ENCODE peak calls at places on chromosome 7, in nine cellular contexts. R, O, T, Q, L, K, N, V and A are unnamed samples.

GRCh38 chr7:83550100-83550499 is 98.8 kb downstream of the SEMA3E start:
- DNase-seq in K (no peak), R (no peak), L (peak; percentile 76), O (no peak), Q (peak; percentile 4), V (no peak), N (no peak), T (peak; percentile 52), A (peak; percentile 22)

GRCh38 chr7:111784971-111785575 is 222.8 kb upstream of the IMMP2L start:
- DNase-seq in K (no peak), N (no peak), L (no peak), O (no peak), T (no peak), V (no peak), Q (no peak), R (peak; percentile 40), A (no peak)

GRCh38 chr7:86025807-86026206 is 617.9 kb upstream of the GRM3 start:
- DNase-seq in K (no peak), N (no peak), L (no peak), V (no peak), O (no peak), Q (no peak), R (no peak), T (no peak), A (no peak)

GRCh38 chr7:130374507-130374906 is 5.8 kb upstream of the CPA1 start:
- DNase-seq in R (no peak), O (no peak), L (no peak), T (no peak), N (no peak), K (no peak), Q (no peak), V (no peak), A (no peak)

GRCh38 chr7:150367677-150368097 is 935 bp upstream of the REPIN1 start:
- DNase-seq in K (no peak), N (no peak), Q (peak; percentile 60), O (no peak), R (no peak), L (no peak), V (no peak), T (no peak), A (no peak)

GRCh38 chr7:120924837-120925236 is 25.7 kb upstream of the ING3 start:
- DNase-seq in N (no peak), T (no peak), O (no peak), L (no peak), Q (no peak), R (no peak), V (no peak), K (no peak), A (no peak)

GRCh38 chr7:42253316-42253715 is 16.3 kb upstream of the GLI3 start:
- DNase-seq in L (no peak), T (no peak), Q (no peak), N (no peak), R (peak; percentile 38), K (no peak), V (no peak), O (no peak), A (peak; percentile 42)

GRCh38 chr7:136938476-136938875 is 70.0 kb downstream of the CHRM2 start:
- DNase-seq in T (no peak), K (no peak), N (no peak), L (no peak), V (no peak), R (no peak), Q (no peak), O (peak; percentile 57), A (no peak)

GRCh38 chr7:34844936-34845665 is 187.1 kb downstream of the NPSR1 start:
- DNase-seq in V (no peak), K (no peak), T (no peak), N (no peak), R (no peak), O (no peak), L (no peak), Q (no peak), A (no peak)

GRCh38 chr7:34848670-34849069 is 188.6 kb downstream of the DPY19L1 start:
- DNase-seq in V (no peak), R (no peak), L (no peak), Q (no peak), O (no peak), T (no peak), K (no peak), N (no peak), A (no peak)

GRCh38 chr7:34844401-34844800 is 186.4 kb downstream of the NPSR1 start:
- DNase-seq in L (no peak), V (no peak), N (no peak), Q (no peak), K (no peak), T (no peak), O (no peak), R (no peak), A (no peak)

GRCh38 chr7:34846976-34847375 is 189.0 kb downstream of the NPSR1 start:
- DNase-seq in Q (no peak), R (no peak), L (no peak), T (no peak), K (no peak), N (no peak), V (no peak), O (no peak), A (no peak)

DNA sequence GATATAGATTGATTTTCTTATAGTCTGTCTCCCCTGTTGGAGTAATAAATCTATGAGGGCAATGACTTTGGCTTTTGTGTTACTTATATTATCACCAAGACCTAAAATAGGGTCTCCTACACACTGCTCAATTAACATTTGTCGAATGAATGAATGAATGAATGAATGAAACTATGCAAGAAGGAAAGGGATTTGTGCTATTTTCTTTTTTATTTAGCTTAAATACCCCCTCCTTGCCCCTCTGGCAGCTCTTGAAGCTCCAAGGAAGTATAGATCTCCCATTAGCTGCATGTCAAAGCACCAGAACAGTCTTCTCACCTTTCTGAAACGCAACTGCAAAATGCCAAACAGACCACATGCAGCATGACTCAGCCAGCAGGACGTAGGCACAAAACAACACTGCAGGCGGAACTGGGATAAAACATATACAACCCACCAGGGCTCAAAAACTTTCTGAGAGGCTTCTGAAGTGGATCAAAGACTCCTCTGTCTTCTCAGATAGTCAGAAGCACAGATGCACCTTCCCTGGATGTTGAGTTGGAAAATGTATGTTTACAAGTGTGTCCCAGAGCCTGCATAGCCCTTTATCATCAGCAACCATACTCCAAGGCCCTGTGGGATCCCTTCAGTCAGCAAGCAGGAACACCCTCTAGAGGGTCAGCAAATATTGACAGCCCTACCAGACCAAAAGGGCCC is 187.8 kb downstream of the NPSR1 start:
- DNase-seq in N (no peak), O (no peak), T (no peak), K (no peak), V (no peak), Q (peak; percentile 25), R (peak; percentile 40), L (no peak), A (no peak)
- TF ChIP-seq CTCF in N (no peak), O (no peak), T (no peak), K (no peak), V (no peak), Q (no peak), R (no peak), L (no peak), A (no peak)

DNA sequence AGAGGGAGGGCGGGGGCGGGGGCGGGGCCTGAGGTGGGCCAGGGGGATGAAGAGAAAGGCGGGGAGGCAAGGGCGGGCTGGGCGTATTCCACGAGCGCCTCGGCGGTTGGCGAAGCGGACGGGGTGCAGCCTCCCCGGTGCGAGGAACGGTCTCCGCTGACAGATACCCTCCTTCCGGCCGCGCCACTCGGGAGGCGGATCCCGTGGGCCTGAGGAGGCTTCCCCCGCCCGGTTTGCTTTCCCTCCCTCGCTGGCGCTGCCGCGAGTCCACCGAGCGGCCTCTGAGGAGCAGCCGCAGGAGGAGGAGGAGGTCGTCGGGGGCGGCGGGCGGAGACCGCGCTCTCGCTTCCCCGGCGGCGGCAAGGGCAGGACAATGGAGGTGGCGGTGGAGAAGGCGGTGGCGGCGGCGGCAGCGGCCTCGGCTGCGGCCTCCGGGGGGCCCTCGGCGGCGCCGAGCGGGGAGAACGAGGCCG is at the start of gene TRIM24:
- DNase-seq in K (no peak), O (peak; percentile 99), N (peak; percentile 82), T (peak; percentile 95), Q (peak; percentile 96), R (no peak), L (no peak), V (no peak), A (no peak)
- TF ChIP-seq CTCF in K (no peak), O (no peak), N (no peak), T (no peak), Q (no peak), R (no peak), L (no peak), V (no peak), A (no peak)

DNA sequence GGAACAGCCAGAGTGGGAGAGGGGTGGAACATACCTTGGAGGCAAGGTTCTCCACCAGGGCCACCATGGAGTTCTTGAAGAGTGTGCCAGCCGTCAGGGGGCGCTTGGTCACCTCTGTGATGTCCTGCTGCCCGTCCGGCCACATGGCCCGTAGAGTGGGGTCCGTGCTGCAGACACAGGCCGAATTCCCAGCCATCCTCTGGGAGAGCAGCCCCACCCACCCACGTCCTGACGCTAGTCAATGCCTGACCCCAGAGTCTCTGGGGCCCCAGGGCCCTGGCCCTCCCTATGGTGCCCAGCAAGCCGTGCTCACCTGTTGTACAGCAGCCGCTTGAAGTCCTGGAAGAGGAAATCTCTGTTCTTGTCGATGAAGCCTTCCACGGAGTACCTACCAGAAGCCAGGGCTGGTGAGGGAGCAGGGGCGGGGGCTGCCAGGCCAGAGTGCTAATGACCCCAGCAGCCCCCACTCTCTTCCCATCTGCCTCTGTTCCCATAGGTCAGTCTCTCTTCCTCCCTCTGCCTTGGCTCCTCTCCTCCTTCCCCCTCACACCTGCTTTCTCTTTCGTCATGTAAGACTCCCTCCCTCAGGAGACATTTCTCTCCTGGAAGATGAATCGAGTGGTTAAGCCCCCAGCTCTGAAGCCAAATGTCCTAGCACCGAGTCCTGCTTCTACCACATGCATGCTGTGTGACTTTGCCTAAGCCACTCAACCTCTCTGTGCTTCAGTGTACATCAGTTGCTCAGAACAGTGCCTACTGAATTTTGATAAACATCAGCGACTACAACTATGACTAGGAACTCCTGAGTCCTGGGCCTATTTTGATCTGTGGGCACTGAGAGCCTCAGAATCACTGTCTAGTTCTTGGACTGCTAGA is 11.0 kb downstream of the MYO1G start:
- DNase-seq in L (no peak), O (peak; percentile 68), R (no peak), N (no peak), K (peak; percentile 45), V (no peak), Q (no peak), T (peak; percentile 35), A (no peak)
- TF ChIP-seq CTCF in L (peak; percentile 28), O (peak; percentile 3), R (peak; percentile 28), N (peak; percentile 24), K (no peak), V (peak; percentile 28), Q (no peak), T (peak; percentile 34), A (peak; percentile 60)

GRCh38 chr7:36203081-36203775 is 50.2 kb downstream of the EEPD1 start:
- DNase-seq in Q (no peak), K (no peak), L (no peak), R (no peak), N (no peak), V (no peak), T (no peak), O (no peak), A (no peak)

GRCh38 chr7:36202347-36202896 is 49.4 kb downstream of the EEPD1 start:
- DNase-seq in O (no peak), T (no peak), K (no peak), N (no peak), L (no peak), Q (no peak), R (no peak), V (no peak), A (no peak)

GRCh38 chr7:36201122-36201723 is 48.2 kb downstream of the EEPD1 start:
- DNase-seq in N (no peak), Q (no peak), L (no peak), O (no peak), R (no peak), T (no peak), V (no peak), K (no peak), A (no peak)

GRCh38 chr7:36199329-36199728 is 46.3 kb downstream of the EEPD1 start:
- DNase-seq in V (no peak), T (no peak), K (no peak), L (no peak), Q (no peak), N (no peak), O (no peak), R (no peak), A (no peak)

DNA sequence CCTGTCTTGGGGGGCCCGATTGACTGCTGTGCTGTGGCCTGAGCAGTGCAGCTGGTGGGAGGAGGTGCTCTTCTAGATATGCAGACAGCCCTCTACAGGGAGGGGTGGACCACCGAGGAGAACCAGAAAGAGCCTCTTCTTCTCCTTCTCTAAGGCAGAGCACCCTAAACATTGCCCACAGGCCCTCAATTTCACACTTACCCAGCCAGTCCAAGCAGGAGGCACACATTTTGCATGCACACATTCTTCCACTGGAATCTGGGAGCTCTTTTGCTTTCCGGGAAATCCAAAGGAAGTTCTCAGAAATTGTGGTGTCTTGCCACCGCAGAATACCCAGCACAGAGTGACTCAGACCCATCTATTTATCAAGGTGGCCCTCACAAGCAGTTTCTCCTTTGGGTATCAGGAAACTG is 45.8 kb downstream of the EEPD1 start:
- DNase-seq in N (no peak), Q (no peak), O (no peak), R (no peak), K (no peak), T (no peak), V (no peak), L (peak; percentile 42), A (peak; percentile 18)
- TF ChIP-seq CTCF in N (no peak), Q (no peak), O (no peak), R (no peak), K (no peak), T (no peak), V (no peak), L (no peak), A (no peak)